ENCODE peak calls at places on chromosomes 2 and 18, in seven cellular contexts. V is adrenal gland, I is neuronal stem cell, Q is mesendoderm, Y is caudate nucleus, M is psoas muscle, N is ascending aorta. C is an unnamed sample.

GRCh38 chr18:72544092-72544886 is at the start of gene CBLN2:
- DNase-seq in V (peak; percentile 34), I (peak; percentile 72), Q (peak; percentile 72), Y (peak; percentile 25), M (no peak), N (no peak), C (peak; percentile 49)

GRCh38 chr2:217713395-217714267 is 289.2 kb downstream of the TNS1 start:
- DNase-seq in V (peak; percentile 92), I (peak; percentile 79), Q (peak; percentile 83), Y (peak; percentile 52), M (peak; percentile 74), N (no peak), C (peak; percentile 61)

GRCh38 chr2:31384351-31384750 is 30.2 kb downstream of the XDH start:
- DNase-seq in V (no peak), I (no peak), Q (peak; percentile 18), Y (no peak), M (no peak), N (no peak), C (peak; percentile 89)

GRCh38 chr2:200749631-200750322 is 61.9 kb upstream of the BZW1 start:
- DNase-seq in V (no peak), I (no peak), Q (no peak), Y (no peak), M (no peak), N (no peak), C (no peak)

GRCh38 chr18:394276-394996 is 106.1 kb downstream of the COLEC12 start:
- DNase-seq in V (no peak), I (no peak), Q (no peak), Y (no peak), M (no peak), N (no peak), C (no peak)

GRCh38 chr18:23992119-23992940 is 22.2 kb upstream of the TTC39C start:
- DNase-seq in V (peak; percentile 77), I (no peak), Q (no peak), Y (peak; percentile 37), M (no peak), N (no peak), C (no peak)

GRCh38 chr2:110678457-110679336 is 834 bp upstream of the BUB1 start:
- DNase-seq in V (peak; percentile 34), I (peak; percentile 36), Q (peak; percentile 17), Y (no peak), M (no peak), N (no peak), C (no peak)

GRCh38 chr2:102708847-102709559 is 52.8 kb upstream of the TMEM182 start:
- DNase-seq in V (no peak), I (no peak), Q (peak; percentile 63), Y (no peak), M (no peak), N (no peak), C (peak; percentile 76)

GRCh38 chr2:165406053-165406628 is 63.4 kb upstream of the CSRNP3 start:
- DNase-seq in V (no peak), I (peak; percentile 8), Q (peak; percentile 95), Y (no peak), M (no peak), N (no peak), C (no peak)

GRCh38 chr18:41576643-41577042 is 378.4 kb upstream of the PIK3C3 start:
- DNase-seq in V (no peak), I (peak; percentile 20), Q (peak; percentile 16), Y (no peak), M (no peak), N (no peak), C (no peak)

GRCh38 chr2:11938196-11938595 is 191.8 kb downstream of the LPIN1 start:
- DNase-seq in V (no peak), I (no peak), Q (no peak), Y (no peak), M (peak; percentile 32), N (no peak), C (no peak)

GRCh38 chr2:121363632-121364420 is 78.8 kb upstream of the TFCP2L1 start:
- DNase-seq in V (peak; percentile 49), I (no peak), Q (no peak), Y (no peak), M (peak; percentile 40), N (no peak), C (no peak)

GRCh38 chr2:71974846-71975245 is 172.8 kb downstream of the CYP26B1 start:
- DNase-seq in V (no peak), I (no peak), Q (no peak), Y (no peak), M (no peak), N (no peak), C (no peak)

GRCh38 chr2:168639501-168639900 is 162.9 kb upstream of the NOSTRIN start:
- DNase-seq in V (peak; percentile 59), I (no peak), Q (peak; percentile 94), Y (no peak), M (peak; percentile 44), N (no peak), C (peak; percentile 12)

GRCh38 chr2:10340593-10340975 is 37.9 kb downstream of the HPCAL1 start:
- DNase-seq in V (no peak), I (no peak), Q (no peak), Y (no peak), M (no peak), N (no peak), C (no peak)

GRCh38 chr2:71940695-71941094 is 207.0 kb downstream of the CYP26B1 start:
- DNase-seq in V (peak; percentile 13), I (no peak), Q (no peak), Y (no peak), M (no peak), N (no peak), C (no peak)

GRCh38 chr18:55302337-55302833 is 285.6 kb downstream of the TCF4 start:
- DNase-seq in V (no peak), I (no peak), Q (peak; percentile 51), Y (no peak), M (peak; percentile 18), N (no peak), C (no peak)

GRCh38 chr2:219698684-219699439 is 71.4 kb downstream of the SLC4A3 start:
- DNase-seq in V (no peak), I (no peak), Q (no peak), Y (no peak), M (no peak), N (no peak), C (no peak)

GRCh38 chr2:211408485-211408884 is 852.1 kb downstream of the CPS1 start:
- DNase-seq in V (no peak), I (peak; percentile 14), Q (peak; percentile 18), Y (no peak), M (no peak), N (no peak), C (peak; percentile 79)

GRCh38 chr2:96391828-96392200 is 56.2 kb downstream of the NCAPH start:
- DNase-seq in V (no peak), I (no peak), Q (no peak), Y (no peak), M (no peak), N (no peak), C (no peak)

GRCh38 chr2:130870161-130870485 is 33.4 kb downstream of the ARHGEF4 start:
- DNase-seq in V (no peak), I (no peak), Q (no peak), Y (no peak), M (no peak), N (no peak), C (no peak)
- H3K27ac ChIP-seq in V (no peak overlapping the region), I (peak overlapping the region; percentile 22), Q (no peak overlapping the region), Y (peak overlapping the region; percentile 88), M (no peak overlapping the region), N (no peak overlapping the region), C (no peak overlapping the region)

DNA sequence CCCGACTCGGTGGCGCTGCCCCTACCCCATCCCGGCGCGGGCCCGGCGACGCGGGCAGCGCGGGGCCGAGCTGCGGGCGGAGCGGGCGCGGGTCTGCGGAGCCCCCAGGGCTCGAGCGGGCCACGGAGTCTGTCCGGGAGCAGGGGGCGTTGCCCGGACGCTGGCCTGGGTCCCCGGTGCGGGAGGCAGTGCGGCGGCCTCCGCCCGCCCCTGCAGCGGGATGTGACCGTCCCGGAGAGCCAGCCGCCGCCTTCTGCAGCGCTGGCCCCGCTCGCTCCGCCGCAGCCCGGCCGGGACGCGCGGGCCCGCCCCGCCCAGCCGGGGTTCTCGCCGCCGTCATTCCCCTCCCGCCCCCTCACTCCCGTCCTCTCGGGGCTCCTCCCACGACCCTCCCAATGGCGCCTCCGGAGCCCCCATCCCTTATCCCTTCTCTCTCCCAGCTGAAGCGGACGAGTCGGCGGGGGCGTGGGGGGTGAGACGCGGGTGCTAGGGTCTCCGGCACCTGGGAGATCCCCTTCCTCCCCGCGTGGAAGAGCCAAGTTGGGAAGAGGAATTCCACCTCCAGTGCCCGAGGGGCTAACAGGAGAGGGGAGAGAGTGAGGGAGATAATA is at the start of gene FNDC4:
- DNase-seq in V (peak; percentile 55), I (peak; percentile 62), Q (peak; percentile 18), Y (no peak), M (peak; percentile 43), N (no peak), C (no peak)
- H3K27ac ChIP-seq in V (peak within 1 kb of the TSS; percentile 99), I (no peak within 1 kb of the TSS), Q (no peak within 1 kb of the TSS), Y (peak within 1 kb of the TSS; percentile 28), M (no peak within 1 kb of the TSS), N (peak within 1 kb of the TSS; percentile 91), C (peak within 1 kb of the TSS; percentile 88)

GRCh38 chr2:128366746-128367511 is 48.3 kb upstream of the HS6ST1 start:
- DNase-seq in V (no peak), I (no peak), Q (no peak), Y (no peak), M (no peak), N (no peak), C (no peak)
- H3K27ac ChIP-seq in V (no peak overlapping the region), I (no peak overlapping the region), Q (no peak overlapping the region), Y (no peak overlapping the region), M (no peak overlapping the region), N (no peak overlapping the region), C (no peak overlapping the region)

GRCh38 chr18:21111351-21112139 is at the start of gene ROCK1:
- DNase-seq in V (peak; percentile 99), I (peak; percentile 97), Q (peak; percentile 98), Y (peak; percentile 91), M (peak; percentile 99), N (peak; percentile 96), C (peak; percentile 70)

GRCh38 chr18:21112140-21112473 is 494 bp upstream of the ROCK1 start:
- DNase-seq in V (no peak), I (no peak), Q (no peak), Y (peak; percentile 50), M (peak; percentile 72), N (no peak), C (no peak)

GRCh38 chr18:21109936-21110666 is 1.5 kb downstream of the ROCK1 start:
- DNase-seq in V (no peak), I (no peak), Q (no peak), Y (no peak), M (no peak), N (no peak), C (no peak)

GRCh38 chr18:21112543-21113105 is 1.0 kb upstream of the ROCK1 start:
- DNase-seq in V (no peak), I (no peak), Q (peak; percentile 22), Y (no peak), M (no peak), N (no peak), C (no peak)

DNA sequence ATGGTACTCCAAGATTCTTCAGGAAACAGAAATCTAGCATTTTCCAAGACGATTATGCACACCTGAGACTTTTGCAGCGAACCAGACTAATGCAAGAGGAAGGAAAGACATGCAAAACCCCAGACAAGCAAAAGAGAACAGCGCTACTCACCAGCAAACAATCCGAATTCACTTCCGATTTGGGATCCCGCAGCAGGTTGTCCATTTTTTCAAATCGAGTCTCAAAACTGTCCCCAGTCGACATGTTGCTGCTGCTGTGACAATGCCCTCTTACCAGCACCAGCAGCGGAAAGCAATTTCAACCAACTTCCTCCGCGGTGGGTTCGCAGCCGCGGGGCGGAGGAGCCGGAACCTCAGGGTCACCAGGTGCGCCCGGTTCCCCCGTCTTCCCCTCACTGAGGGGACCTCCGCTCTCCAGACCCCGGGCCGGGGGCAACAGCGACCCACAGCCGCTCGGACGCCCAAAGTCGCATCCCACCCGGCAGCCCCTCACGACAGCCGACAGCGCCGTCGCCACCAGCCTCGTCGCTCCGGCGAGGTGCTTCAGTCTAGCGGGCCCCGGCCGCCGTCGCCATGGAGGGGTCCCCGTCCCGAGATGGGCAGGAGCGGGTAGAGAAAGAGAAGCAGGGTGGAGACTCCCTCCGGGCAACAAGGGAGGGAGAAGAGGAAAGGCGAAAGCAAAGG is 804 bp downstream of the ROCK1 start:
- DNase-seq in V (peak; percentile 51), I (peak; percentile 29), Q (peak; percentile 60), Y (no peak), M (peak; percentile 30), N (no peak), C (peak; percentile 19)
- H3K27ac ChIP-seq in V (peak overlapping the region; percentile 97), I (peak overlapping the region; percentile 97), Q (peak overlapping the region; percentile 99), Y (peak overlapping the region; percentile 96), M (peak overlapping the region; percentile 94), N (peak overlapping the region; percentile 99), C (peak overlapping the region; percentile 98)